ENCODE peak calls at places on chromosomes 6 and 20, in eight cellular contexts. M, Z, D, W, F, B, A and I are unnamed samples.
A peak's percentile ranks its signal among the peaks of the same experiment; 100 is the strongest.

GRCh38 chr6:38144365-38144764 is 324.8 kb downstream of the ZFAND3 start:
- DNase-seq in M (no peak), Z (no peak), D (no peak), W (no peak), F (no peak), B (no peak), A (no peak), I (no peak)

GRCh38 chr20:19440660-19441527 is 228.5 kb downstream of the SLC24A3 start:
- DNase-seq in M (no peak), Z (no peak), D (no peak), W (no peak), F (no peak), B (no peak), A (no peak), I (no peak)

GRCh38 chr20:962223-962622 is 39.9 kb downstream of the RSPO4 start:
- DNase-seq in M (no peak), Z (no peak), D (no peak), W (no peak), F (no peak), B (no peak), A (no peak), I (no peak)

GRCh38 chr6:142045380-142046270 is 87.1 kb upstream of the GJE1 start:
- DNase-seq in M (no peak), Z (no peak), D (no peak), W (peak; percentile 26), F (peak; percentile 51), B (peak; percentile 22), A (no peak), I (no peak)

GRCh38 chr20:57657537-57658446 is 37.6 kb upstream of the ZBP1 start:
- DNase-seq in M (peak; percentile 18), Z (no peak), D (peak; percentile 76), W (no peak), F (no peak), B (peak; percentile 88), A (peak; percentile 60), I (peak; percentile 15)

GRCh38 chr6:79421707-79422484 is 115.3 kb downstream of the LCA5 start:
- DNase-seq in M (no peak), Z (no peak), D (peak; percentile 69), W (peak; percentile 99), F (peak; percentile 92), B (peak; percentile 80), A (no peak), I (peak; percentile 63)

GRCh38 chr20:16927031-16927430 is 178.9 kb downstream of the OTOR start:
- DNase-seq in M (no peak), Z (no peak), D (no peak), W (no peak), F (no peak), B (no peak), A (no peak), I (no peak)

GRCh38 chr20:43349841-43350240 is 107.9 kb upstream of the SRSF6 start:
- DNase-seq in M (no peak), Z (no peak), D (no peak), W (no peak), F (no peak), B (no peak), A (no peak), I (no peak)

GRCh38 chr6:166749666-166750065 is 122.6 kb upstream of the RPS6KA2 start:
- DNase-seq in M (no peak), Z (no peak), D (no peak), W (no peak), F (no peak), B (no peak), A (no peak), I (no peak)

GRCh38 chr6:105151644-105152043 is 28.2 kb downstream of the POPDC3 start:
- DNase-seq in M (no peak), Z (no peak), D (no peak), W (no peak), F (peak; percentile 36), B (no peak), A (no peak), I (no peak)

GRCh38 chr6:168837231-168837903 is 396.4 kb downstream of the SMOC2 start:
- DNase-seq in M (no peak), Z (no peak), D (no peak), W (no peak), F (no peak), B (no peak), A (no peak), I (no peak)

GRCh38 chr6:106746660-106747059 is 117.3 kb downstream of the QRSL1 start:
- DNase-seq in M (no peak), Z (no peak), D (no peak), W (no peak), F (peak; percentile 80), B (peak; percentile 50), A (no peak), I (peak; percentile 59)

GRCh38 chr6:136446579-136447182 is 103.5 kb downstream of the MAP7 start:
- DNase-seq in M (no peak), Z (no peak), D (no peak), W (no peak), F (peak; percentile 80), B (no peak), A (no peak), I (no peak)

GRCh38 chr6:13600036-13600435 is 15.1 kb upstream of the NOL7 start:
- DNase-seq in M (no peak), Z (no peak), D (no peak), W (no peak), F (no peak), B (no peak), A (no peak), I (no peak)